ENCODE peak calls at places on chromosomes 5 and 9, in six cellular contexts. R is body of pancreas, C is tibial nerve, M is suprapubic skin, U is A549, J is fibroblast of villous mesenchyme. K is an unnamed sample.

GRCh38 chr9:36543916-36544315 is 28.8 kb upstream of the MELK start:
- DNase-seq in R (no peak), J (no peak), C (peak), U (no peak), M (no peak), K (no peak)

GRCh38 chr5:670396-671270 is 22.5 kb downstream of the TPPP start:
- DNase-seq in C (no peak), J (no peak), R (peak), U (no peak), M (peak), K (no peak)

GRCh38 chr5:15627109-15627508 is 127.1 kb downstream of the FBXL7 start:
- DNase-seq in R (no peak), U (no peak), J (no peak), M (no peak), C (no peak), K (no peak)

GRCh38 chr9:114655689-114656088 is 1.9 kb downstream of the TEX53 start:
- DNase-seq in U (no peak), J (peak), R (no peak), M (no peak), C (no peak), K (no peak)

GRCh38 chr5:136364307-136364706 is 1.0 kb downstream of the TRPC7 start:
- DNase-seq in C (no peak), M (no peak), J (peak), R (no peak), U (peak), K (no peak)

GRCh38 chr5:93596310-93596675 is 13.3 kb downstream of the NR2F1 start:
- DNase-seq in U (no peak), R (no peak), M (no peak), C (no peak), J (no peak), K (no peak)

GRCh38 chr9:95138474-95138873 is 179.0 kb downstream of the FANCC start:
- DNase-seq in M (no peak), R (peak), U (no peak), C (no peak), J (no peak), K (no peak)

GRCh38 chr5:116521173-116521872 is 53.3 kb downstream of the SEMA6A start:
- DNase-seq in J (no peak), M (no peak), C (no peak), R (no peak), U (no peak), K (no peak)

GRCh38 chr5:29169851-29170250 is 2023.6 kb upstream of the CDH6 start:
- DNase-seq in U (no peak), C (no peak), R (no peak), J (no peak), M (no peak), K (no peak)

GRCh38 chr9:137724114-137724445 is 105.3 kb downstream of the EHMT1 start:
- DNase-seq in U (no peak), C (no peak), M (no peak), R (no peak), J (peak), K (no peak)

GRCh38 chr5:89268460-89268859 is 385.5 kb upstream of the MEF2C start:
- DNase-seq in U (no peak), C (no peak), R (no peak), J (no peak), M (no peak), K (no peak)

GRCh38 chr9:126000256-126000655 is 253.1 kb downstream of the PBX3 start:
- DNase-seq in M (no peak), C (no peak), R (no peak), U (no peak), J (no peak), K (no peak)

GRCh38 chr5:113390224-113390623 is 44.6 kb downstream of the TSSK1B start:
- DNase-seq in C (no peak), R (no peak), J (no peak), U (no peak), M (no peak), K (no peak)

GRCh38 chr5:138178516-138179276 is at the start of the genes BRD8 and KIF20A:
- DNase-seq in U (peak), J (peak), M (peak), C (peak), R (peak), K (peak)

GRCh38 chr5:134567651-134568338 is 42.3 kb downstream of the JADE2 start:
- DNase-seq in J (peak), M (no peak), R (no peak), C (peak), U (peak), K (no peak)

GRCh38 chr9:134815435-134816214 is 65.0 kb upstream of the FCN2 start:
- DNase-seq in J (no peak), R (no peak), U (no peak), M (no peak), C (no peak), K (no peak)

GRCh38 chr5:83645936-83646335 is 74.7 kb downstream of the HAPLN1 start:
- DNase-seq in R (no peak), M (no peak), C (no peak), J (peak), U (no peak), K (no peak)

GRCh38 chr5:149635394-149635793 is 54.1 kb downstream of the ARHGEF37 start:
- DNase-seq in M (no peak), J (no peak), U (no peak), C (no peak), R (no peak), K (no peak)

GRCh38 chr5:141877478-141878185 is 578 bp downstream of the PCDH1 start:
- DNase-seq in R (peak), M (no peak), J (peak), C (no peak), U (peak), K (no peak)

GRCh38 chr5:13662646-13663045 is 281.8 kb downstream of the DNAH5 start:
- DNase-seq in J (no peak), R (no peak), U (no peak), M (no peak), C (no peak), K (no peak)

GRCh38 chr9:72352911-72353388 is 12.1 kb downstream of the ZFAND5 start:
- DNase-seq in R (no peak), J (peak), U (peak), C (no peak), M (no peak), K (no peak)

GRCh38 chr5:176630681-176631222 is 277 bp downstream of the EIF4E1B start:
- DNase-seq in C (no peak), R (no peak), U (no peak), M (no peak), J (no peak), K (no peak)
- H3K4me3 ChIP-seq in C (no peak), R (no peak), U (peak), M (peak), J (peak), K (peak)

DNA sequence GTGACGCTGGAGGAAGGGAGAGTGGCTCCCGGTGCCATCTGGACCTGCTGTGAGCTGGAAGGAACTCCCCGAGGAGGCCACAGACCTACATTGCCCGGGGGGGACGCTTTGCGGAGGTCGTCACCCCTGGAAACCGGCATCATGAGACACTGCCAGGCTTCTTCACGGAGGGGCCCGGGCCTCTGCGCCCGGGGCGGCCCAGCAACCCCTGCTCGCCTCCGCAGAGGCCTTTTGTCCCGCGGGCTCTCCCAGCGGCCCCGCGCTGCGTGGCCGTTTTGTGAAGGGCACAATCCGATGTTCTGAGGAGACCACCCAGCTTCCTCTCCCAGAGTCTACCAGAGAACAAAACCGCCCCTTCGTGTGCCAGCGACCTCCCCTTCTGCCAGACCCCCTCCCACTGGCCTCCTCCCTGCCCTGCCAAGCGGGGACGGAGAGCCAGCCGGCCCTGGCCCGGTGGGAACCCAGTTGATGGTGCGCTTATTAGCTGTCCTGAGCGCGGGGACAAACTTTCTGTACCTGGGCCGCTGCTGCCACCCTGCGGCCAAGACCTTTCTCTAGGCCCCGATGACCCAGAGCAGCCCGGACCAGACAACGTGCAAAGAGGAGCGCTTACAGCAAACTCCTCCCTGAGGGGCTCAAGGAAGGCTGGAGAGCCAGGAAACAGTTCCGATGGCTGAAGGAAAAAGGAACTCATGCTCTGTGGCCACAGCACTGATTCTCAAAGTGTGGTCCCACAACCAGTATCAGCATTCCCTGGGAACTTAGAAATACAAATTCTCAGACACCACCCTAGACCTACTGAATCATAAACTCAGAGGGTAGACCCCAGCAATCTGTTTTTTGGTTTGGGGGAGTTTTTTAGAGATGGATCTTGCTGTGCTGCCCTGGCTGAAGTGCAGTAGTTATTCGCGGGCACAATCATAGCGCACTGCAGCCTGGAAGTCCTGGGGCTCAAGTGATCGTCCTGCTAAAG is 86.7 kb downstream of the SLC1A3 start:
- DNase-seq in M (peak), R (peak), J (peak), C (peak), U (peak), K (no peak)
- TF ChIP-seq CTCF in M (peak), R (peak), J (peak), C (peak), U (peak), K (peak)

DNA sequence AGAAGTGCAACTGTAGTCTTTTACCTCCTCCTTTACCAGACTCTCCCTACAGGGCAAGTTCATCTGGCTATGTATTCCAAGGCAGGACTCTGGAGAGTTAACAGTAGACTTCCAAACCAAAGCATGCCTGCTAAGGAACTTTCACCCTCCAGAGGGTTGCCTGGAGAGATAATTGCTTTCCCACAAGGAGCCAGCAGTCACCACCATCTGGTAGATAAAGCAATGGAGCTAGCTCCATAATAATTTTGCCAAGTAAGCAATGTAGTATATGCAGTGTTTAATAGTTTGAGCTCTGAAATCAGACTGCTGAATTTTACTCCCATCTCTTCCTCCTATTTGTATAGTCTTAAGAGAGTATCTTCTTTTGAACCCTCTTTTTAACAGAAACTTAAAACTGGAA is 566.8 kb upstream of the PTGER4 start:
- DNase-seq in C (no peak), M (no peak), J (no peak), R (no peak), U (no peak), K (no peak)
- H3K4me3 ChIP-seq in C (no peak), M (no peak), J (no peak), R (no peak), U (no peak), K (no peak)

DNA sequence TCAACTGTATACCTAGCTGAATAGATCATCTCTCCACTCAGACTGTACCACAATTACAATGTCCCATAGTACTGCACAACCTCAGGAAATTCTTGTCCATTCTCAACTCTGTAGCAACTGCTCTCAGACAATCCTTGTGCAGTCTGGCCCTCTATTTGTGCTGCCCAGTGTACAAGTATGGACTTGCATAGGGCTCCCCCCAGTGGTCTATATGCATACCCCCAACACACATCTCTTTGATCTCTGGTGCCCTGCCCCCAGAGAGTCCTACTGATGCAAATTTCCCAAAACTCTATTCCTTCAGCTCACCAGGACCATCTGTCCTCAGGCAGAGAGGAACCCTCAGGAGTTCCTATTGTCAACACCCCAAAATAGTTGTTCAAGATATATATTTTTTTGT is 205.3 kb downstream of the SLCO4C1 start:
- DNase-seq in R (peak), J (no peak), U (peak), M (no peak), C (no peak), K (no peak)
- TF ChIP-seq CTCF in R (peak), J (no peak), U (no peak), M (no peak), C (no peak), K (peak)

GRCh38 chr9:21779397-21779796 is 23.0 kb upstream of the MTAP start:
- DNase-seq in J (no peak), C (no peak), U (no peak), M (no peak), R (no peak), K (no peak)

GRCh38 chr9:21777701-21778100 is 24.7 kb upstream of the MTAP start:
- DNase-seq in J (peak), M (no peak), U (no peak), R (no peak), C (no peak), K (peak)

GRCh38 chr9:21778300-21778699 is 24.1 kb upstream of the MTAP start:
- DNase-seq in C (no peak), M (no peak), U (no peak), R (no peak), J (peak), K (peak)

GRCh38 chr9:21781656-21782055 is 20.8 kb upstream of the MTAP start:
- DNase-seq in M (no peak), U (no peak), J (no peak), C (no peak), R (no peak), K (no peak)

GRCh38 chr9:21782207-21782606 is 20.2 kb upstream of the MTAP start:
- DNase-seq in U (no peak), J (no peak), R (no peak), C (no peak), M (no peak), K (no peak)
- H3K4me3 ChIP-seq in U (no peak), J (no peak), R (no peak), C (no peak), M (no peak), K (no peak)